ENCODE peak calls at places on chromosomes 7 and 10, in four cellular contexts. S, L, F and W are unnamed samples.

GRCh38 chr7:51034531-51035264 is 252.0 kb upstream of the GRB10 start:
- DNase-seq in S (no peak), L (no peak), F (no peak), W (no peak)

GRCh38 chr7:44631458-44632115 is 25.2 kb downstream of the OGDH start:
- DNase-seq in S (no peak), F (no peak), L (no peak), W (no peak)

GRCh38 chr10:33695536-33695935 is 361.1 kb upstream of the NRP1 start:
- DNase-seq in F (no peak), S (no peak), L (no peak), W (no peak)

GRCh38 chr10:112201334-112201733 is 17.8 kb upstream of the GPAM start:
- DNase-seq in L (no peak), S (no peak), F (no peak), W (no peak)

GRCh38 chr10:4170181-4170580 is 385.2 kb upstream of the KLF6 start:
- DNase-seq in L (no peak), F (no peak), S (no peak), W (no peak)

GRCh38 chr10:43953672-43954071 is 305.0 kb upstream of the ZNF32 start:
- DNase-seq in F (no peak), L (no peak), S (no peak), W (no peak)

GRCh38 chr10:31677198-31678138 is 251.2 kb downstream of the ARHGAP12 start:
- DNase-seq in L (no peak), S (no peak), F (no peak), W (no peak)

GRCh38 chr7:55534262-55534915 is 37.9 kb downstream of the VOPP1 start:
- DNase-seq in L (peak; percentile 67), S (peak; percentile 42), F (no peak), W (peak; percentile 76)

GRCh38 chr10:106189254-106189653 is 975.3 kb downstream of the SORCS1 start:
- DNase-seq in L (no peak), S (no peak), F (peak; percentile 49), W (no peak)

GRCh38 chr10:23157691-23158369 is 34.3 kb upstream of the PTF1A start:
- DNase-seq in S (no peak), L (no peak), F (no peak), W (no peak)
- TF ChIP-seq CTCF in S (no peak), L (no peak), F (no peak), W (peak; percentile 24)

GRCh38 chr10:127694580-127695193 is 42.3 kb upstream of the FOXI2 start:
- DNase-seq in S (no peak), L (no peak), F (peak; percentile 81), W (no peak)
- TF ChIP-seq CTCF in S (no peak), L (peak; percentile 42), F (peak; percentile 71), W (peak; percentile 7)

GRCh38 chr10:107264742-107265141 is 100.2 kb upstream of the SORCS1 start:
- DNase-seq in L (no peak), S (no peak), F (no peak), W (no peak)
- TF ChIP-seq CTCF in L (no peak), S (no peak), F (no peak), W (no peak)

DNA sequence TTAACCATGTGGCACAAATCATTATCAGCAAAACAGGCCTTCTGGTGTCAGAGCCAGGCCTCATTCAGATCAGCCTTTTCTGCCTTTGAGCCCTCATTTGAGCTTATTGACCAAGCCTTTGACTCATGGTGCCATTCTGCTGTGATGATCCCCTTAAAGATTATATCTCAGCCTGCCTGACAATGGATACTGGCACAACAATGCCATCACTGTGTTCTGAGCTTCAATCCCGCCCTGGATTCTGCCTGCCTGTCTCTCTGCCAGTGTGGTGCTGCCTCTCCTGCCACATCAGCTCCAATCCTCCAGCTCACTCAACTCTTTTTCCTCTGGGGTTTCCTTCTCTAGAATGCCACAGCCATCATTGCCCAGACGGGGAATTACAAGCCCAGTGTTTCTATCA is 52.6 kb downstream of the SRI start:
- DNase-seq in S (no peak), F (no peak), L (no peak), W (no peak)
- TF ChIP-seq CTCF in S (no peak), F (no peak), L (no peak), W (no peak)

DNA sequence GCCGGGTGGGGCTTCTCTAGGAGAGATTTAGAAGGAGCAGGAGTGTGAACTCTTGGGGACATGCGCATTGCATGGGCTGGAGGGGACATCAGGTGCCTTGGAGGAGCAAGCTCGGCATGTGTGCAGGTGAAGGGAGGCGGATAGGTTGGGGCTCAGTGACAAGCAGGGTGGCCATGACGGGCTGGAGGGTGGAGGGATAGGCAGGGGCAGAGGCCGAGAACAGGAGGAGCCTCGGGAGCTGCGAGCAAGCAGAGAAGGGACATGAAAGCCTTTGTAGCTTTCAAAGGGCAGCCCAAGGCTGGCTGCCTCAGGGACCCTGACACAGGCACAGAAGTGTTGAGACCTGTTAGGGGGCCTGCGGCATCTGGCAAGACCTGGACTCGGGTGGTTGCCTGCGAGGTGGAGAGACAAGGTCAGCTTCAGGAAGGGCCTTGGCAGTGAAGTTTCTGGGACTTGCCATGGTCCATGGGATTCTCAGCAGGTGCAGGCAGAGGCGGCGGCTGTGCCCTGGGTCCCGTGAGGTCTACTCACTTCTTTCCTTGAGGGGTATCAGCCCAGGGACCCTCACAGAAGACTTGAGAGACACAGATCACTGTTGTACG is 664.8 kb downstream of the SDK1 start:
- DNase-seq in S (no peak), F (no peak), L (no peak), W (no peak)
- TF ChIP-seq CTCF in S (no peak), F (no peak), L (no peak), W (no peak)